ENCODE peak calls at places on chromosomes 2 and 18, in six cellular contexts. I is fibroblast of lung, Y is PC-9, R is neural progenitor cell, L is heart right ventricle, F is cardiac muscle cell. S is an unnamed sample.

GRCh38 chr2:46935071-46935470 is 19.5 kb upstream of the MCFD2 start:
- DNase-seq in I (no peak), Y (no peak), R (no peak), L (no peak), F (no peak), S (no peak)

GRCh38 chr2:100381240-100381639 is 36.2 kb downstream of the CHST10 start:
- DNase-seq in I (peak), Y (peak), R (peak), L (peak), F (peak), S (peak)

GRCh38 chr2:119694994-119695521 is 16.1 kb downstream of the TMEM177 start:
- DNase-seq in I (peak), Y (no peak), R (no peak), L (no peak), F (peak), S (no peak)

GRCh38 chr2:102735431-102736130 is 26.2 kb upstream of the TMEM182 start:
- DNase-seq in I (peak), Y (no peak), R (peak), L (no peak), F (peak), S (no peak)

GRCh38 chr18:331231-331771 is 63.5 kb upstream of the THOC1 start:
- DNase-seq in I (peak), Y (no peak), R (no peak), L (no peak), F (peak), S (no peak)

GRCh38 chr2:28274911-28275685 is 117.6 kb upstream of the FOSL2 start:
- DNase-seq in I (peak), Y (peak), R (peak), L (peak), F (peak), S (no peak)

GRCh38 chr2:97774425-97774824 is 61.0 kb downstream of the ZAP70 start:
- DNase-seq in I (peak), Y (no peak), R (peak), L (no peak), F (peak), S (peak)

GRCh38 chr2:111160758-111161157 is 40.0 kb downstream of the BCL2L11 start:
- DNase-seq in I (peak), Y (no peak), R (no peak), L (no peak), F (peak), S (no peak)

GRCh38 chr18:75265872-75266271 is 55.3 kb downstream of the TSHZ1 start:
- DNase-seq in I (no peak), Y (no peak), R (no peak), L (no peak), F (no peak), S (no peak)

GRCh38 chr2:237631029-237631785 is 3.8 kb downstream of the LRRFIP1 start:
- DNase-seq in I (peak), Y (no peak), R (no peak), L (no peak), F (no peak), S (no peak)

GRCh38 chr2:190578158-190579057 is 43.9 kb upstream of the NEMP2 start:
- DNase-seq in I (peak), Y (peak), R (no peak), L (peak), F (peak), S (no peak)

DNA sequence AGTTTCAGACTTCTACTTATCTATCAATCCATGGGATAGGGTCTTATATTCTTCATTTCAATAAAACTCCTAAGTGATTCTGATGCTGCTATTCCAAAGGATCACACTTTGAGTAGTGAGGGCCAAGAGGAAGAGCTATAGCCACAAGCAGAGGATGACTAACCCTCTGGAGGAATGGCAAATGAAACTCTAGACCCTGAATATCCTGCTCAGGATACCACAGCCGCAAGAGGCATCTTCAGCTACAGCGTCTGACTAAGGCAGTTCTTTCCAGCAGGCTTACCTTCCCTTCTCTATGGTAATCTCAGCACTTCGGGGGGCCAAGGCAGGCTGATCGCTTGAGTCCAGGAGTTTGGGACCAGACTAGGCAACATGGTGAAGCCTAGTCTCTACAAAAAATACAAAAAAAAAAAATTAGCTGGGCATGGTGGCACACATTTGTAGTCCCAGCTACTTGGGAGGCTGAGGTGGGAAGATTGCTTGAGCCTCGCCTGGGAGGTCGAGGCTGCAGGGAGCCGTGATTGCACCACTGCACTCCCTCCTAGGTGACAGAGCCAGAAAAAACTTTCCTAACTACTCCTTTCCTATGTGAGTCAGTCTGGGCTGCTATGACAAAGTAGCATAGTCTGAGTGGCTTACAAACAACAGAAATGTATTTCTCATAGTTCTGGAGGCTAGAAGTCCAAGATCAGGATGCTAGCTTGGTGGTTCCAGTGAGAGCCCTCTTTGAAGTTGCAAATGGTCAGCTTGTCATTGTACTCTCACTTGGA is 371.9 kb downstream of the IRS1 start:
- DNase-seq in I (peak), Y (peak), R (no peak), L (no peak), F (peak), S (no peak)
- TF ChIP-seq CTCF in I (no peak), Y (no peak), R (no peak), L (no peak), F (no peak), S (no peak)

GRCh38 chr2:105336786-105337121 is 586 bp upstream of the C2orf49 start:
- DNase-seq in I (no peak), Y (no peak), R (no peak), L (no peak), F (no peak), S (no peak)

GRCh38 chr2:105335469-105335868 is 1.9 kb upstream of the C2orf49 start:
- DNase-seq in I (no peak), Y (no peak), R (no peak), L (no peak), F (no peak), S (no peak)

GRCh38 chr2:105338020-105338385 is 663 bp downstream of the C2orf49 start:
- DNase-seq in I (no peak), Y (no peak), R (no peak), L (no peak), F (no peak), S (no peak)

GRCh38 chr2:105339414-105339813 is 2.1 kb downstream of the C2orf49 start:
- DNase-seq in I (no peak), Y (no peak), R (no peak), L (no peak), F (no peak), S (no peak)

DNA sequence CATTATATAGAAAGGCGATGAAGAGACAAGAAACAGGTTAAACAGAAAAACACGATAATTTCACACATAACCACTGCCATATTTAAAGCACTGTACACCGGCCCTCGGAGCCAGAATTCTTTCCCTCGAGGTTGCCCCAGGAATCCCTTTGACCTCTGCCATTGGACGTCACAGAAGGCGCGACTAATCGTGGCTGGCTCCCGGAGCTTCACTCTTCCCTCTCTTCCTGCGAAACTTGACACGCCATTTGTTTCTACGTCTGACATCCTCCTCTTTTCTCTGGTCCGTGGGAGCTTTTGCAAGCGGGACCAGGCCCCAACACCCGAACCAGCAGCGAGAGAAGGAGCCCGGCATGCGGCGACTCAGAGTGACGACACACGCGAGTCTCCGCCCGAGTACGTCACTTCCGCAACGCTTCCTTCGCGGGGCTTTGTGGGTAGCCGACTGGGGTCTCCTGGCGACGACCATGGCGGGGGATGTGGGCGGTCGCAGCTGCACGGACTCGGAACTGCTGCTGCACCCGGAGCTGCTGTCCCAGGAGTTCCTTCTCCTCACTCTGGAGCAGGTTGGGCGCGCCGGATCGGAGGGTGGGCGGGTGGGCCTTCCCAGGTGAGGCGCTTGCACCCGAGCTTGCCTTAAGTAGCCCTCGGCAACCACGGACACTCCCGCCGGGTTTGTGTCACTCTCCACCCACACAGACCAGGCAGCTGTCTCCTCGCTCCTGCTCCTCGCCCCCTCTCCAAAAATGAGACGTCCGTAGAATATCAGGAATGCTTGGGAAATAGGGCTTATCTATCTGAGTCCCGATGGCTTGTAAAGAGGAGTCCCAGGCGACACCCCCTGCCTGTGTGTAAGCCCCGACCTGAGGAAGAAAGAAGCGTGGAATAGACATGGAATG is at the start of gene C2orf49:
- DNase-seq in I (peak), Y (peak), R (peak), L (peak), F (peak), S (peak)
- TF ChIP-seq CTCF in I (no peak), Y (no peak), R (no peak), L (no peak), F (no peak), S (no peak)

GRCh38 chr18:54848121-54848520 is 19.8 kb downstream of the RAB27B start:
- DNase-seq in I (no peak), Y (no peak), R (no peak), L (no peak), F (no peak), S (no peak)

GRCh38 chr18:54852780-54853675 is 24.8 kb downstream of the RAB27B start:
- DNase-seq in I (no peak), Y (no peak), R (no peak), L (no peak), F (peak), S (no peak)

GRCh38 chr18:54845788-54846187 is 17.5 kb downstream of the RAB27B start:
- DNase-seq in I (peak), Y (no peak), R (no peak), L (no peak), F (no peak), S (no peak)

GRCh38 chr18:54849683-54850082 is 21.4 kb downstream of the RAB27B start:
- DNase-seq in I (no peak), Y (no peak), R (no peak), L (no peak), F (no peak), S (no peak)

GRCh38 chr18:54850598-54850997 is 22.3 kb downstream of the RAB27B start:
- DNase-seq in I (no peak), Y (no peak), R (no peak), L (no peak), F (no peak), S (no peak)
- TF ChIP-seq CTCF in I (no peak), Y (no peak), R (no peak), L (no peak), F (no peak), S (no peak)

GRCh38 chr18:35029770-35030169 is 11.4 kb upstream of the MAPRE2 start:
- DNase-seq in I (no peak), Y (no peak), R (no peak), L (no peak), F (no peak), S (peak)
- TF ChIP-seq CTCF in I (no peak), Y (no peak), R (no peak), L (no peak), F (no peak), S (no peak)

GRCh38 chr18:13492314-13492713 is 234.0 kb downstream of the FAM210A start:
- DNase-seq in I (no peak), Y (no peak), R (no peak), L (no peak), F (no peak), S (no peak)
- TF ChIP-seq CTCF in I (no peak), Y (no peak), R (no peak), L (no peak), F (no peak), S (no peak)

DNA sequence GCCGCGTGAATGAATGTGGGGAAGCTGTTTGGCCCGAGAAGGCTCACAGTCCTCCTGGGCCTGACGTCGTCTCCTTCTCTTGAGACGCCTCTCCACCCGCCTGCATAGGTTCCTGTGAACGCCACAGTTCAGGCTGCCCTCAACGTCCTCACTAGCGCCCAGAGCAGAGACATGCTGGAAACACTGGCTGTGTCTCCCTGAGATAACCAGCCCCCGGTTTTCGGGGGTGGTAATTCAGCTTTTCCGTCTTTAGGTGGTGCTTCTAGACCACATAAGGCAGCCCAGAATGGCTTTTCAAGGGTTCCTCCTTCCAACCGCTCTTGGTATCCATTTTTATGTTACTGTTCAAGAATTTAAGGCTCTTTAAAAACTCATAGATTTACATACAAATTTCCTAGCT is 110.4 kb upstream of the PXDN start:
- DNase-seq in I (peak), Y (no peak), R (peak), L (peak), F (peak), S (peak)
- TF ChIP-seq CTCF in I (peak), Y (peak), R (peak), L (peak), F (peak), S (peak)

GRCh38 chr2:26224095-26224494 is 20.3 kb downstream of the HADHA start:
- DNase-seq in I (no peak), Y (no peak), R (no peak), L (no peak), F (no peak), S (no peak)

GRCh38 chr2:26217720-26218119 is 26.7 kb downstream of the HADHA start:
- DNase-seq in I (no peak), Y (no peak), R (no peak), L (no peak), F (no peak), S (no peak)

DNA sequence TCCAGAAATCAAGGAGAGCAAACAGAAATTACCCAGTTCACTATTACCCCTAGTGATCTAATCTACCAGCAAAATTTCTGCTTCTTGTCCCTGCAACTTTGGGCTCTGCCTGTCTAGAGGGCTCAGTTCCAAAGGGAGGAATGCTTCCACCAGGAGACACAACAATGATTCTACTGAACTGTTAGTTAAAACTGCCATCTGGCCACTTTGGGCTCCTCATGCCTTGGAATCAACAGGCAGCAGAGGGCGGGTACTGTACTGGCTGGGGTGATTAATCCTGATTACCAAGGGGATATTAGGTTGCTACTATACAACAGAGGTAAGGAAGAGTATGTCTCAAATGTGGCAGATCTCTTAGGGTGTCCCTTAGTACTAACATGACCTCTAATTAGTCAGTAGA is 21.5 kb downstream of the HADHA start:
- DNase-seq in I (no peak), Y (no peak), R (no peak), L (no peak), F (no peak), S (no peak)
- TF ChIP-seq CTCF in I (no peak), Y (no peak), R (no peak), L (no peak), F (no peak), S (no peak)

S was measured in GM13977.